ENCODE peak calls at places on chromosomes 16 and 17, in five cellular contexts. One of them, this sample, is unnamed.

GRCh38 chr16:56960681-56961281 is 969 bp upstream of the CETP start:
- DNase-seq in heart left ventricle: no peak
- DNase-seq in IMR-90: peak; percentile 51
- DNase-seq in small intestine: no peak
- DNase-seq in left ventricle myocardium inferior: no peak
- DNase-seq in this sample: no peak

GRCh38 chr16:27503662-27504061 is 46.1 kb downstream of the GTF3C1 start:
- DNase-seq in small intestine: no peak
- DNase-seq in heart left ventricle: no peak
- DNase-seq in left ventricle myocardium inferior: no peak
- DNase-seq in IMR-90: no peak
- DNase-seq in this sample: no peak

GRCh38 chr16:49959552-49960277 is 65.3 kb upstream of the CNEP1R1 start:
- DNase-seq in IMR-90: no peak
- DNase-seq in small intestine: no peak
- DNase-seq in left ventricle myocardium inferior: no peak
- DNase-seq in heart left ventricle: no peak
- DNase-seq in this sample: no peak

GRCh38 chr16:15953477-15953876 is 4.1 kb downstream of the ABCC1 start:
- DNase-seq in IMR-90: no peak
- DNase-seq in left ventricle myocardium inferior: no peak
- DNase-seq in small intestine: no peak
- DNase-seq in heart left ventricle: no peak
- DNase-seq in this sample: no peak

GRCh38 chr17:80705988-80706387 is 161.3 kb downstream of the RPTOR start:
- DNase-seq in IMR-90: no peak
- DNase-seq in small intestine: no peak
- DNase-seq in heart left ventricle: no peak
- DNase-seq in left ventricle myocardium inferior: no peak
- DNase-seq in this sample: no peak

GRCh38 chr16:20747030-20747816 is 5.6 kb upstream of the THUMPD1 start:
- DNase-seq in IMR-90: no peak
- DNase-seq in small intestine: no peak
- DNase-seq in left ventricle myocardium inferior: no peak
- DNase-seq in heart left ventricle: no peak
- DNase-seq in this sample: no peak

GRCh38 chr16:84593825-84594724 is 23.8 kb downstream of the COTL1 start:
- DNase-seq in left ventricle myocardium inferior: no peak
- DNase-seq in small intestine: peak; percentile 97
- DNase-seq in heart left ventricle: peak; percentile 77
- DNase-seq in IMR-90: no peak
- DNase-seq in this sample: no peak

GRCh38 chr16:50598256-50598894 is 50.2 kb downstream of the NKD1 start:
- DNase-seq in IMR-90: no peak
- DNase-seq in heart left ventricle: peak; percentile 87
- DNase-seq in small intestine: no peak
- DNase-seq in left ventricle myocardium inferior: peak; percentile 82
- DNase-seq in this sample: no peak

GRCh38 chr17:19630651-19631050 is 17.9 kb upstream of the ALDH3A2 start:
- DNase-seq in heart left ventricle: no peak
- DNase-seq in left ventricle myocardium inferior: no peak
- DNase-seq in small intestine: no peak
- DNase-seq in IMR-90: no peak
- DNase-seq in this sample: no peak

GRCh38 chr16:68800257-68800875 is 43.0 kb upstream of the TANGO6 start:
- DNase-seq in heart left ventricle: no peak
- DNase-seq in IMR-90: peak; percentile 83
- DNase-seq in small intestine: peak; percentile 61
- DNase-seq in left ventricle myocardium inferior: no peak
- DNase-seq in this sample: no peak

GRCh38 chr16:13316008-13316407 is 414.6 kb downstream of the SHISA9 start:
- DNase-seq in small intestine: no peak
- DNase-seq in heart left ventricle: no peak
- DNase-seq in IMR-90: no peak
- DNase-seq in left ventricle myocardium inferior: no peak
- DNase-seq in this sample: no peak

GRCh38 chr17:75642221-75643032 is 9.2 kb downstream of the SMIM5 start:
- DNase-seq in left ventricle myocardium inferior: no peak
- DNase-seq in small intestine: peak; percentile 81
- DNase-seq in IMR-90: no peak
- DNase-seq in heart left ventricle: peak; percentile 44
- DNase-seq in this sample: peak; percentile 67
- H3K27ac ChIP-seq in left ventricle myocardium inferior: peak overlapping the region; percentile 84
- H3K27ac ChIP-seq in small intestine: peak overlapping the region; percentile 72
- H3K27ac ChIP-seq in IMR-90: no peak overlapping the region
- H3K27ac ChIP-seq in heart left ventricle: peak overlapping the region; percentile 58
- H3K27ac ChIP-seq in this sample: no peak overlapping the region

DNA sequence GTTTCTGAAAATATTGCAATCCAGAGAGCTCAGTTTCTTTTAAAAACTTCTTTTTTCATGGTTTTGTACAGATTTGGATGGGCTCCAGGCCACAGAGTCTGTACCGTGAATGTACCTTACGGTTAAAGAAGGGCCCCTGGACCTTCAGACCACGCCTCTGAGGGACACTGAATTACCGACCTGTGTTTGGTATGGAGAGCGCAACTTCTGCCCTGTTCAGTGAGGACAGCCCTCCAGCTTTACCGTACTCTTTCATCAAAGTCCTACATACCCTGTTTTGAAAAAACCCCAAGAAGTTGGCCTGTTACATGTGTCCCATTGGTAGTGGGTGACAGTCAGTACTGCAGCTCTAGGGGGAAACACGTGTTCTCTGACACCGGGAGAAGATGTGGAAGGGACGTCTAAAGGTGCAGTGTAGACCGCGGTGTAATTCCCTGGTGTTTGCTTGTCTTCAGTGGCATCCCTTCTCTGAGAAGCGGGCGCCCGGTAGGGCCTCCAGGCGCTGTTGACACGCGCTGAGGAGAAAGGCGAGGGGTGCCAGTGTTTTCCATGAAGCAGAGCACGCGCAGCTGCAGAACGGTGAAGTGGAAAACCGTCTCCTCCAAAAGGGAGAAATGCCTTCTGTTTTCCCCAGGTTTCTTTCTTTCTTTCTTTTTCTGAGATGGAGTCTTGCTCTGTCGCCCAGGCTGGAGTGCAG is 6.2 kb downstream of the PGS1 start:
- DNase-seq in left ventricle myocardium inferior: no peak
- DNase-seq in small intestine: no peak
- DNase-seq in heart left ventricle: no peak
- DNase-seq in IMR-90: no peak
- DNase-seq in this sample: no peak
- H3K27ac ChIP-seq in left ventricle myocardium inferior: peak overlapping the region; percentile 74
- H3K27ac ChIP-seq in small intestine: peak overlapping the region; percentile 94
- H3K27ac ChIP-seq in heart left ventricle: peak overlapping the region; percentile 89
- H3K27ac ChIP-seq in IMR-90: peak overlapping the region; percentile 95
- H3K27ac ChIP-seq in this sample: peak overlapping the region; percentile 69

DNA sequence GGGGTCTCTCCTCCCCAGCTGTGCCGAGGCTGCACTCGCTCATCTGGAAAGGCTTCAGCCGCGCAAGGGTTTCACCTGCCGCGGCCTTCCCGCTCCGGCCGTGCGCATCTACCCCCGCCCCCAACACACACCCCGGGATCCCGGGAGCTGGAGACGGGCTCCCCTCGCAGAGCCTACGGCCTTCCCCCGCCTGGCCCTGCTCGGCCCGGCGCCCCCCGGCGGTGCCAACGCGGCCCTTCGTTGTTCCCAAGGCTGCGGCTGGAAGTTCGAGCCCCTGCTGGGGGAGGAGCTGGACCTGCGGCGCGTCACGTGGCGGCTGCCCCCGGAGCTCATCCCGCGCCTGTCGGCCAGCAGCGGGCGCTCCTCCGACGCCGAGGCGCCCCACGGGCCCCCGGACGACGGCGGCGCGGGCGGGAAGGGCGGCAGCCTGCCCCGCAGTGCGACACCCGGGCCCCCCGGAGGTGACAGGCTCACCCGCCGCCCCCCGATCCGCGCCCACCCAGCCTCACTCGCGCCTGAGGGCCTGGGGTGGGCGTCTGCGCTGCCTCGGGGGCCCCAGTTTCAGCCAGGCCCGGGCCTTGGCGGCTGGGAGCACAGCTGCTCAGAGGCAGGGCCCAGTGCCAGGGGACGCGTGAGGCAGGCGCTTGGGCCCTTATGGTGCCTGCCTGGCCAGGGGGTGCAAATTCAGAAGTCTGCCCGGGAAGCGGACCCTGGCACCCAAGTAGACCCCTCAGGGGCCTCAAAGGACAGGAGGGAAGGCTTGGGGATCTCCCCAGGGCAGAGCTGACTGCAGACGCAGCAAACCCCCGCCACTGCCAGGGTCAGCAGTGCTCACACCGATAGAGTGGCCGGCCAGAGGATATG is 11.2 kb downstream of the GALK1 start:
- DNase-seq in small intestine: no peak
- DNase-seq in left ventricle myocardium inferior: peak; percentile 78
- DNase-seq in IMR-90: peak; percentile 56
- DNase-seq in heart left ventricle: peak; percentile 90
- DNase-seq in this sample: no peak
- H3K27ac ChIP-seq in small intestine: no peak overlapping the region
- H3K27ac ChIP-seq in left ventricle myocardium inferior: peak overlapping the region; percentile 40
- H3K27ac ChIP-seq in IMR-90: peak overlapping the region; percentile 9
- H3K27ac ChIP-seq in heart left ventricle: no peak overlapping the region
- H3K27ac ChIP-seq in this sample: peak overlapping the region; percentile 50

GRCh38 chr17:74042241-74042640 is 161.2 kb upstream of the RPL38 start:
- DNase-seq in heart left ventricle: no peak
- DNase-seq in small intestine: no peak
- DNase-seq in IMR-90: no peak
- DNase-seq in left ventricle myocardium inferior: no peak
- DNase-seq in this sample: no peak
- H3K27ac ChIP-seq in heart left ventricle: no peak overlapping the region
- H3K27ac ChIP-seq in small intestine: no peak overlapping the region
- H3K27ac ChIP-seq in IMR-90: no peak overlapping the region
- H3K27ac ChIP-seq in left ventricle myocardium inferior: no peak overlapping the region
- H3K27ac ChIP-seq in this sample: no peak overlapping the region

DNA sequence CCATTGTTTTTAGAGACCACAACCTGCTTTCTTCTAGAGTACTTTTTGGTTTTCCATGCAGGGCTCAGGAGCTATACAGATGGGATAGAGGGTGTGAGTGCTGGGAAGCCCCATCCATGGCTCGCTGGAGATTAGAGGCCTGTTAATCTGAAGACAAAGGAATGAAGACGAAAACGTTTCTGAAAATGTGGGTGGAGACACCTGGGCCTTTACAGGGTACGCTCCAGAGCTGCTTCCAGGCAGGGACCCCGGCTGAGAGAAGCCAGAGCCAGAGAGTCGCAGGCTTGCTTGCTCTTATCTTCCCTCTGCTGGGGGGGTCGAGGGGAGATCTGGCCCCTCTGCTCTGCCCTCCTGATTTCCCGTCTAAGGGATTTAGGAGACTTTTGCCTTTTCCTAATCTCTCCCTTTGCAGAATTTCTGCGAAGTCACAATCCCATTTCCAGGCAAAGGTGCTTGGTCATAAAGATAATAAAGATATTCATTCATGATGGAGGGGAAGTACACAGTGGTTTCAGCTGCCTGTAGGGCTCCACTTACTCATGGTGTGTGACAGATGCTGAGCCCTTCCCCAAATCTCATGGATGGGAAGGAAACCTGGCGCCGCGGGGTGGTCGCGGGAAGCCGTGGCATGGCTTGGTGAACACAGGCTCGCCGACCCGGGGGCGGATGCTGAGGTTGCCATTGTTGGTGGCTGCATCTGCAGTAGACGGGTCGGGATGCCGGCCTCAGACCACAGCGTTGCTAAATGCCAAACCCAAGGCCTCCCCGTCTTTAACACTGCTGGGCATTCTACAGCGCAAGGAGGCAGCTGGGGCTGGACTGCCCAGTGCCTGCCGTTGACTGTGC is 4.8 kb upstream of the SOCS3 start:
- DNase-seq in heart left ventricle: no peak
- DNase-seq in IMR-90: no peak
- DNase-seq in small intestine: no peak
- DNase-seq in left ventricle myocardium inferior: no peak
- DNase-seq in this sample: peak; percentile 74
- H3K27ac ChIP-seq in heart left ventricle: no peak overlapping the region
- H3K27ac ChIP-seq in IMR-90: no peak overlapping the region
- H3K27ac ChIP-seq in small intestine: peak overlapping the region; percentile 14
- H3K27ac ChIP-seq in left ventricle myocardium inferior: peak overlapping the region; percentile 70
- H3K27ac ChIP-seq in this sample: no peak overlapping the region

DNA sequence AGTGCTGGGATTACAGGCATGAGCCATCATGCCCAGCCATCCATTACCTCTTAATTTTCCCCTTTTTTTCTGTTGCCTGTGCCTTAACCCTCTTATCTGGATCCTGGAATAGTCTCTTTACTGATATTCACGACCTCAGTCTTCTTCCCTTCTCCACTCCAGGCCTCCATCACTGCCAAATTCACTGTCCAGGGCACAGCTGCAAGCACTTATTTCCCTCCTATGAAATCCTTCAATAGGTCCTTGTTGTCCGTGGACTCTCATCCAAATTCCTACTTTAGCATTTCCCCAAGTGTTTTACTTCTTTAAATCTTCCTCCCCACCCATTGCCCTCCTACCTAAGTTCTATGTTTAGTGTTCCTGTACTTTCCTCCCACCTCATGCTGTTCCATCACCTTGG is 35.5 kb downstream of the FAM20A start:
- DNase-seq in IMR-90: no peak
- DNase-seq in small intestine: no peak
- DNase-seq in heart left ventricle: no peak
- DNase-seq in left ventricle myocardium inferior: no peak
- DNase-seq in this sample: no peak
- H3K27ac ChIP-seq in IMR-90: no peak overlapping the region
- H3K27ac ChIP-seq in small intestine: no peak overlapping the region
- H3K27ac ChIP-seq in heart left ventricle: no peak overlapping the region
- H3K27ac ChIP-seq in left ventricle myocardium inferior: peak overlapping the region; percentile 31
- H3K27ac ChIP-seq in this sample: no peak overlapping the region

DNA sequence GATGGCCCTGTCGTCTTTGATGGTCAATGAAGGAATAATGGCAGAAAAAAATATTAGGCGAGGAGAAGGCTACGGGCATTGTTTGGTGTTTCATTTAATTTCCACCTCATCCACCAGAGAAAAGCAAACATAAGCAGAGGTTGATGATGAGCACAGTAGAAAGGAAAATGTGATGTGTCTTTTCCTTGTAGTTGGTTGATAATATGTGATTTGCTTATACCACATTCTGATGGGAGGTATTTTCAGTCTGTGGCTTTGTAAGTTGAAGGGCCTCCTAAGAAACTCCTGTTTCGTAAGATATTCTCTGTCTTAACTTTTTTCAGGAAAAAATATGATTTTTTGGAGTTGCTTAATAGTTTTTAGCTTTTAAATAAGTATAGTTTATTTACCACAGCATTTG is 215.7 kb downstream of the PRKCA start:
- DNase-seq in small intestine: no peak
- DNase-seq in heart left ventricle: no peak
- DNase-seq in IMR-90: no peak
- DNase-seq in left ventricle myocardium inferior: no peak
- DNase-seq in this sample: no peak
- H3K27ac ChIP-seq in small intestine: no peak overlapping the region
- H3K27ac ChIP-seq in heart left ventricle: no peak overlapping the region
- H3K27ac ChIP-seq in IMR-90: no peak overlapping the region
- H3K27ac ChIP-seq in left ventricle myocardium inferior: no peak overlapping the region
- H3K27ac ChIP-seq in this sample: no peak overlapping the region